ENCODE peak calls at places on chromosomes 6 and 20, in eight cellular contexts. Z is HCT116; Y is GM13976; L is A549; M is CD4-positive, alpha-beta T cell; H is BE2C; Q is left ventricle myocardium inferior; J is astrocyte of the cerebellum. X is an unnamed sample.

GRCh38 chr20:1005452-1006027 is 3.4 kb upstream of the RSPO4 start:
- DNase-seq in L (peak; percentile 66), Y (peak; percentile 55), H (no peak), J (no peak), Z (peak; percentile 63), M (no peak), Q (no peak), X (peak; percentile 12)

GRCh38 chr6:13181398-13181797 is 146.9 kb downstream of the TBC1D7 start:
- DNase-seq in L (no peak), M (no peak), Z (no peak), Y (no peak), Q (no peak), H (no peak), J (no peak), X (no peak)

GRCh38 chr6:113631616-113632015 is 225.5 kb upstream of the MARCKS start:
- DNase-seq in Z (no peak), M (no peak), Q (no peak), L (no peak), J (no peak), H (no peak), Y (no peak), X (no peak)

GRCh38 chr6:15491255-15491985 is 171.4 kb downstream of the DTNBP1 start:
- DNase-seq in J (peak; percentile 53), H (peak; percentile 71), Q (peak; percentile 73), Y (peak; percentile 74), Z (peak; percentile 21), L (peak; percentile 51), M (peak; percentile 69), X (peak; percentile 68)

GRCh38 chr20:12989586-12989985 is 19.2 kb upstream of the SPTLC3 start:
- DNase-seq in H (no peak), M (no peak), J (no peak), L (no peak), Q (no peak), Z (no peak), Y (no peak), X (no peak)

GRCh38 chr20:50547956-50548355 is 37.8 kb downstream of the PTPN1 start:
- DNase-seq in H (no peak), M (no peak), Y (no peak), L (no peak), J (no peak), Z (no peak), Q (no peak), X (no peak)

GRCh38 chr20:57173986-57174385 is 92.5 kb downstream of the BMP7 start:
- DNase-seq in M (no peak), J (no peak), Y (no peak), H (no peak), Q (no peak), L (no peak), Z (no peak), X (no peak)

GRCh38 chr6:56026461-56027180 is 151.2 kb upstream of the BMP5 start:
- DNase-seq in Q (no peak), J (no peak), Z (no peak), M (no peak), Y (no peak), H (peak; percentile 21), L (no peak), X (no peak)

GRCh38 chr6:110067837-110068591 is 89.9 kb downstream of the GPR6 start:
- DNase-seq in Z (no peak), Q (no peak), M (no peak), L (no peak), J (peak; percentile 15), Y (no peak), H (no peak), X (no peak)

GRCh38 chr6:17015551-17016381 is 86.1 kb upstream of the STMND1 start:
- DNase-seq in J (no peak), Y (no peak), Q (peak; percentile 29), Z (no peak), H (no peak), L (no peak), M (peak; percentile 42), X (no peak)

GRCh38 chr6:77551135-77551534 is 87.8 kb upstream of the HTR1B start:
- DNase-seq in L (no peak), H (no peak), Q (no peak), Z (no peak), M (no peak), Y (no peak), J (no peak), X (no peak)

GRCh38 chr20:36063916-36064660 is 90.5 kb upstream of the EPB41L1 start:
- DNase-seq in J (no peak), M (no peak), Z (no peak), L (no peak), Q (no peak), H (no peak), Y (no peak), X (no peak)

GRCh38 chr20:36065427-36065998 is 89.0 kb upstream of the EPB41L1 start:
- DNase-seq in J (no peak), Q (no peak), L (no peak), Y (no peak), Z (no peak), M (no peak), H (no peak), X (no peak)

GRCh38 chr20:36062799-36063198 is 91.7 kb upstream of the EPB41L1 start:
- DNase-seq in Q (no peak), M (no peak), Z (no peak), Y (no peak), H (no peak), J (no peak), L (peak; percentile 44), X (peak; percentile 79)

GRCh38 chr20:36066777-36067176 is 87.8 kb upstream of the EPB41L1 start:
- DNase-seq in H (no peak), L (no peak), Y (no peak), Q (no peak), Z (no peak), M (no peak), J (no peak), X (no peak)

GRCh38 chr20:36064661-36065426 is 89.7 kb upstream of the EPB41L1 start:
- DNase-seq in H (peak; percentile 95), Z (no peak), Y (peak; percentile 99), L (peak; percentile 82), M (peak; percentile 97), Q (peak; percentile 96), J (peak; percentile 28), X (peak; percentile 84)
- TF ChIP-seq CTCF in H (no peak), Z (no peak), Y (peak; percentile 14), L (no peak), M (no peak), Q (no peak), J (no peak), X (no peak)

GRCh38 chr6:159941286-159942113 is 27.4 kb upstream of the IGF2R start:
- DNase-seq in J (peak; percentile 29), Q (no peak), Y (peak; percentile 39), M (no peak), L (peak; percentile 24), H (no peak), Z (peak; percentile 12), X (peak; percentile 50)
- TF ChIP-seq CTCF in J (peak; percentile 35), Q (peak; percentile 72), Y (peak; percentile 18), M (peak; percentile 46), L (peak; percentile 46), H (peak; percentile 50), Z (peak; percentile 31), X (peak; percentile 82)

GRCh38 chr6:138275976-138276375 is 57.7 kb upstream of the PBOV1 start:
- DNase-seq in Q (no peak), J (no peak), Z (no peak), M (no peak), Y (no peak), H (no peak), L (no peak), X (no peak)
- TF ChIP-seq CTCF in Q (no peak), J (no peak), Z (no peak), M (no peak), Y (no peak), H (no peak), L (no peak), X (no peak)

DNA sequence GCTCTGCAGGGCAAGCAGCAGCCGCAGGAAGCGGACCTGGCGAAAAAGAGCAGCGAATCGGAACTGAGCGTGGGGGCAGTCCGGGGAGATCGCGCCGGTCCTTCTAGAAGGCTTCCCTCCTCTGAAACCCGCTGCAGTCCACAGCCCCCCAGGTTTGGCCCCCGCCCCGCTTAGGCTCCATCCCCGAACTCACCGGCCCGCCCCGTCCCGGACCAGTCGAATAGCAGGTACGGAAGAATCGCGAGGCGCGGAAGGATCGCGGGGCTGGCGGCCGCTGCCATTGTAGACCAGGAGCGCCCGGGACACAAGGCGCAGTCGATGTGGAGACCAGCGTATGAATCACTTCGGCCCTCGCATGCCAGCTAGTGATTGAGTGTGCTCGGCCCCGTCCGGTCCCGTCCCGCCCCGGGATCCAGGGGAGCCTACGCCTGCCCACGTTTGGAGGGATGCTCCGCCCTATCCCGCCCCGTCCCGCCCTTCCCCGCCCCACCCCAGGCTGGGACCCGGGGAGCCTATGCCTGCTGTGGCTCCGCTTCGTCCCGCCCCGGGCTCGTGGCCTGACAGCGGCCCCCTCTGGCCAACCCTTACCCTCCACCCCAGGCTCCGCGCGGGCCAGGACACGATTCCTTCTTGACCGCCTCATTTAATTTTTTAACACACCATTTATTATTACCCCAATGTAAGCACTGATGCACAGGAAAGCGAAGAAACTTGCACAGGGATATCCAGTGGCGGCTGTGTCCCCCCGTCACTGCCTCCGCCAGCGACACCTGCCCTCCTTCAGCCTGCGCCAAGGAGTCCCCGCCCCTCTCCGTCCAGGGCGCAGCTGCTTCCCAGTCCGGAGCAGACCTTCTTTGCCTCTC is at the start of gene ULBP3:
- DNase-seq in Z (peak; percentile 89), H (peak; percentile 93), M (peak; percentile 61), J (peak; percentile 73), Y (peak; percentile 90), Q (peak; percentile 88), L (peak; percentile 89), X (peak; percentile 97)
- TF ChIP-seq CTCF in Z (peak; percentile 72), H (peak; percentile 57), M (peak; percentile 17), J (peak; percentile 53), Y (peak; percentile 33), Q (peak; percentile 67), L (peak; percentile 53), X (peak; percentile 75)

DNA sequence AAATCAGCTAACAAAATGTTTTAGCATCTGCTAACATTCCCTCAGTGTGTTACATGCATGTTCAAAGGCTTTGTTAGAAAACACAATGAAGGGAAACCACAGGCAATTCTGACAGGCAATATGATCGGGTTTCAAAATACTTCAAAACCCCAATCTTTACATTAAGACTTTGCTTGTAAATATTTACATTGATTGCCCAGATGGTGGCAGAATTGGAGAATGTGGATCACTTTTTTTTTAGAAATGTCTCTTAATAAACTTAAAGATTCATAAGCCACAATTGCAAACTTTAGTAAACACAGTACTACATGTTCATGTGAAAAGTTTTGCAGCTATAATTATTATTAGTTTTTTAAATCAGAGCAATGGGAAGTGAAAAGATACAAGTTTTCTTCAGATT is 928.5 kb upstream of the FLRT3 start:
- DNase-seq in Y (no peak), L (no peak), Z (no peak), M (no peak), Q (no peak), H (no peak), J (no peak), X (no peak)
- TF ChIP-seq CTCF in Y (no peak), L (no peak), Z (no peak), M (no peak), Q (no peak), H (no peak), J (no peak), X (no peak)

X was measured in HFFc6.